ENCODE peak calls at places on chromosomes 12 and 14, in seven cellular contexts. J is CD8-positive, alpha-beta T cell; A is fibroblast of pulmonary artery; W is endothelial cell; G is neural progenitor cell; M is psoas muscle; Z is choroid plexus epithelial cell. C is an unnamed sample.
A peak's percentile ranks its signal among the peaks of the same experiment; 100 is the strongest.

GRCh38 chr14:75234173-75234855 is 44.3 kb upstream of the FOS start:
- DNase-seq in W (no peak), G (no peak), Z (peak; percentile 95), J (no peak), M (no peak), A (peak; percentile 91), C (no peak)

GRCh38 chr12:25051583-25052190 is 102.8 kb upstream of the BCAT1 start:
- DNase-seq in A (no peak), Z (no peak), G (no peak), W (no peak), M (no peak), J (peak; percentile 65), C (no peak)

GRCh38 chr14:80215081-80215480 is 3.8 kb upstream of the DIO2 start:
- DNase-seq in A (no peak), W (no peak), Z (peak; percentile 23), M (no peak), J (no peak), G (no peak), C (no peak)

GRCh38 chr12:44000309-44000952 is 164.6 kb downstream of the TMEM117 start:
- DNase-seq in W (peak; percentile 22), J (no peak), G (peak; percentile 84), M (no peak), Z (peak; percentile 57), A (peak; percentile 67), C (peak; percentile 24)

GRCh38 chr12:2297004-2297403 is 244.2 kb downstream of the CACNA1C start:
- DNase-seq in M (no peak), W (no peak), A (no peak), G (peak; percentile 60), J (no peak), Z (no peak), C (no peak)

GRCh38 chr14:100994757-100995156 is 91.2 kb upstream of the RTL1 start:
- DNase-seq in M (no peak), A (no peak), Z (no peak), G (no peak), W (no peak), J (no peak), C (no peak)

GRCh38 chr12:570949-571794 is 92.1 kb downstream of the NINJ2 start:
- DNase-seq in Z (peak; percentile 47), G (peak; percentile 47), W (no peak), J (no peak), A (peak; percentile 85), M (peak; percentile 89), C (no peak)

GRCh38 chr12:70756118-70756517 is 118.9 kb upstream of the PTPRB start:
- DNase-seq in J (no peak), Z (peak; percentile 66), A (peak; percentile 60), W (no peak), M (no peak), G (no peak), C (no peak)

GRCh38 chr14:30874999-30875787 is 834 bp downstream of the COCH start:
- DNase-seq in J (no peak), Z (no peak), M (peak; percentile 52), A (no peak), G (peak; percentile 50), W (peak; percentile 21), C (no peak)

GRCh38 chr14:58315606-58316005 is 17.3 kb downstream of the ARID4A start:
- DNase-seq in M (no peak), G (no peak), A (no peak), Z (no peak), J (no peak), W (no peak), C (no peak)

GRCh38 chr14:91300283-91300841 is 55.9 kb upstream of the GPR68 start:
- DNase-seq in Z (no peak), A (no peak), W (no peak), J (no peak), G (no peak), M (no peak), C (no peak)

GRCh38 chr12:98644433-98644711 is 216 bp downstream of the IKBIP start:
- DNase-seq in Z (no peak), W (peak; percentile 69), A (no peak), G (no peak), J (no peak), M (no peak), C (peak; percentile 67)

GRCh38 chr14:86124328-86124727 is 594.4 kb downstream of the FLRT2 start:
- DNase-seq in M (no peak), A (no peak), W (no peak), G (no peak), J (no peak), Z (no peak), C (no peak)

GRCh38 chr12:68932701-68933563 is at the start of gene CPM:
- DNase-seq in A (peak; percentile 49), J (peak; percentile 75), W (peak; percentile 49), G (peak; percentile 86), Z (peak; percentile 48), M (peak; percentile 75), C (peak; percentile 61)

GRCh38 chr12:63995512-63995911 is 151.0 kb downstream of the SRGAP1 start:
- DNase-seq in J (no peak), W (no peak), Z (peak; percentile 25), A (no peak), M (no peak), G (no peak), C (no peak)

GRCh38 chr12:92034858-92035401 is 110.7 kb downstream of the BTG1 start:
- DNase-seq in J (peak; percentile 80), G (no peak), W (peak; percentile 23), A (peak; percentile 66), M (peak; percentile 49), Z (peak; percentile 89), C (peak; percentile 13)

GRCh38 chr12:2099595-2099994 is 46.8 kb downstream of the CACNA1C start:
- DNase-seq in A (no peak), J (no peak), M (no peak), G (no peak), Z (no peak), W (no peak), C (no peak)

GRCh38 chr12:12990700-12991468 is 9.2 kb downstream of the HEBP1 start:
- DNase-seq in Z (peak; percentile 44), J (no peak), G (no peak), A (peak; percentile 18), M (no peak), W (no peak), C (no peak)

GRCh38 chr12:118747771-118748170 is 233.6 kb upstream of the SRRM4 start:
- DNase-seq in J (no peak), A (no peak), W (no peak), G (no peak), M (no peak), Z (no peak), C (no peak)

GRCh38 chr14:92886337-92886736 is 36.6 kb upstream of the CHGA start:
- DNase-seq in G (no peak), A (no peak), M (no peak), W (no peak), J (no peak), Z (no peak), C (peak; percentile 55)

GRCh38 chr14:34649344-34649743 is 19.4 kb upstream of the SNX6 start:
- DNase-seq in Z (peak; percentile 92), G (no peak), J (no peak), A (peak; percentile 81), M (no peak), W (no peak), C (no peak)

GRCh38 chr12:80937391-80938238 is at the start of gene LIN7A:
- DNase-seq in J (no peak), M (peak; percentile 73), A (peak; percentile 15), Z (peak; percentile 15), W (peak; percentile 45), G (peak; percentile 73), C (peak; percentile 78)

GRCh38 chr14:97283450-97284230 is 486.5 kb downstream of the VRK1 start:
- DNase-seq in W (no peak), G (no peak), J (no peak), Z (no peak), M (no peak), A (no peak), C (no peak)

GRCh38 chr12:62698701-62699101 is 232.1 kb downstream of the MON2 start:
- DNase-seq in Z (peak; percentile 71), M (no peak), W (no peak), G (no peak), J (no peak), A (peak; percentile 82), C (no peak)

GRCh38 chr12:30902001-30902400 is 24.5 kb upstream of the TSPAN11 start:
- DNase-seq in A (no peak), Z (peak; percentile 30), G (no peak), J (no peak), W (no peak), M (no peak), C (no peak)

GRCh38 chr12:77374687-77375086 is 309.3 kb upstream of the E2F7 start:
- DNase-seq in J (no peak), A (no peak), G (no peak), M (no peak), W (no peak), Z (no peak), C (no peak)

GRCh38 chr12:76536546-76536945 is 23.0 kb downstream of the OSBPL8 start:
- DNase-seq in W (no peak), G (no peak), J (no peak), M (no peak), A (no peak), Z (no peak), C (no peak)

GRCh38 chr12:31589896-31590729 is 823 bp downstream of the DENND5B start:
- DNase-seq in A (peak; percentile 72), M (peak; percentile 84), G (peak; percentile 84), J (no peak), W (peak; percentile 70), Z (peak; percentile 68), C (peak; percentile 80)

GRCh38 chr14:62696261-62696968 is 348.8 kb downstream of the KCNH5 start:
- DNase-seq in Z (no peak), A (no peak), G (peak; percentile 87), J (no peak), W (no peak), M (no peak), C (no peak)

GRCh38 chr12:52023182-52023975 is 16.6 kb downstream of the TAMALIN start:
- DNase-seq in A (peak; percentile 71), G (peak; percentile 89), M (peak; percentile 92), J (peak; percentile 93), Z (peak; percentile 70), W (peak; percentile 88), C (peak; percentile 92)
- TF ChIP-seq CTCF in A (peak; percentile 59), G (peak; percentile 99), M (peak; percentile 93), J (peak; percentile 86), Z (peak; percentile 72), W (peak; percentile 97), C (peak; percentile 95)

DNA sequence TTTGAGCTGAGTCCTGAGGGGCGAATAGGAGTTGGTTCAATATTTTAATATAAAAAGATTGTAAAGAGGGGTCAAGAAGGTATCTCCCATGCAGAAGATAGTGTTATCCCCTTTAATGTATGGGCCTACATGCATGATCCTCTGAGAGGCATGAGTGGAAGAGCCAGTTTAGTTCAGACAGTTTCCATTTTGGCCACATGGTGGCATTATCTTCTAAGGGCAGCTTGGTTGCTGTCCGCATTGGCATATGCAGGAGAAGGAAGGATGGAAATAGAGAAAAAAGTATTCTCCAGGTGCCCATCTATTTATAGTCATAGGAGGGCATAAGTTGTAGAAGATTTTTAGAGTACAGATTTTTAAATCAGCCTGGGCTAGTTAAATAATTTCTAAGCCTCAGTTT is 5.4 kb downstream of the SAMD4A start:
- DNase-seq in J (no peak), A (peak; percentile 54), Z (peak; percentile 63), G (peak; percentile 65), M (no peak), W (peak; percentile 45), C (no peak)
- TF ChIP-seq CTCF in J (peak; percentile 52), A (peak; percentile 54), Z (peak; percentile 66), G (peak; percentile 80), M (peak; percentile 37), W (peak; percentile 78), C (peak; percentile 71)

GRCh38 chr12:120257041-120257821 is 8.3 kb downstream of the PXN start:
- DNase-seq in W (no peak), J (no peak), Z (peak; percentile 93), M (peak; percentile 79), A (peak; percentile 98), G (no peak), C (no peak)
- TF ChIP-seq CTCF in W (no peak), J (no peak), Z (no peak), M (no peak), A (peak; percentile 2), G (no peak), C (no peak)

GRCh38 chr12:124863409-124864325 is at the start of gene SCARB1:
- DNase-seq in G (peak; percentile 93), M (peak; percentile 92), W (peak; percentile 83), A (peak; percentile 78), J (peak; percentile 89), Z (peak; percentile 82), C (peak; percentile 89)
- TF ChIP-seq CTCF in G (no peak), M (no peak), W (no peak), A (no peak), J (no peak), Z (no peak), C (no peak)